ENCODE peak calls at places on chromosomes 16 and 17, in six cellular contexts. P is gastrocnemius medialis, T is astrocyte of the spinal cord, Z is NCI-H748 treated with DMSO at 0.1 percent for 48 hours, V is aorta, N is EL. S is an unnamed sample.
A peak's percentile ranks its signal among the peaks of the same experiment; 100 is the strongest.

GRCh38 chr16:35102780-35103403 is 1643.5 kb downstream of the TP53TG3F start:
- DNase-seq in V (no peak), P (no peak), N (no peak), T (no peak), Z (peak; percentile 28), S (no peak)

GRCh38 chr17:35931794-35932419 is 1.3 kb upstream of the RDM1 start:
- DNase-seq in V (no peak), Z (no peak), T (peak; percentile 34), N (peak; percentile 20), P (no peak), S (peak; percentile 5)

GRCh38 chr17:19378416-19379293 is at the start of gene MAPK7:
- DNase-seq in V (peak; percentile 78), Z (no peak), N (no peak), P (no peak), T (no peak), S (peak; percentile 17)

GRCh38 chr17:57637668-57638010 is 107.5 kb downstream of the CCDC182 start:
- DNase-seq in P (no peak), Z (no peak), T (no peak), V (no peak), N (no peak), S (no peak)

GRCh38 chr16:66364117-66364958 is 2.2 kb upstream of the CDH5 start:
- DNase-seq in T (no peak), V (no peak), P (peak; percentile 22), Z (no peak), N (no peak), S (peak; percentile 85)

GRCh38 chr17:63961355-63962207 is 11.1 kb downstream of the SCN4A start:
- DNase-seq in Z (no peak), N (peak; percentile 66), V (peak; percentile 90), P (peak; percentile 84), T (peak; percentile 59), S (peak; percentile 30)

GRCh38 chr16:58138852-58139251 is 9.7 kb upstream of the CFAP20 start:
- DNase-seq in P (no peak), T (no peak), V (no peak), Z (no peak), N (no peak), S (no peak)

GRCh38 chr17:41455236-41455635 is 11.9 kb downstream of the KRT32 start:
- DNase-seq in V (no peak), P (no peak), Z (no peak), N (peak; percentile 27), T (no peak), S (no peak)

GRCh38 chr16:87939562-87940423 is 3.5 kb upstream of the CA5A start:
- DNase-seq in V (no peak), P (no peak), Z (no peak), T (no peak), N (no peak), S (no peak)

GRCh38 chr17:3827124-3827773 is 18.8 kb downstream of the NCBP3 start:
- DNase-seq in N (peak; percentile 71), P (no peak), V (no peak), T (peak; percentile 77), Z (peak; percentile 17), S (peak; percentile 74)

GRCh38 chr17:83196088-83196765 is 116.8 kb downstream of the METRNL start:
- DNase-seq in Z (no peak), N (peak; percentile 57), T (peak; percentile 87), V (peak; percentile 75), P (peak; percentile 5), S (no peak)

GRCh38 chr17:73045722-73046121 is 46.8 kb downstream of the SLC39A11 start:
- DNase-seq in V (no peak), T (no peak), Z (no peak), N (no peak), P (no peak), S (no peak)

GRCh38 chr17:38739305-38739704 is 8.8 kb downstream of the PCGF2 start:
- DNase-seq in V (no peak), Z (no peak), P (no peak), N (no peak), T (no peak), S (no peak)

GRCh38 chr17:18315498-18316360 is 636 bp downstream of the SMCR8 start:
- DNase-seq in P (no peak), Z (no peak), N (no peak), V (peak; percentile 57), T (no peak), S (peak; percentile 44)

GRCh38 chr17:78253946-78254672 is 22.7 kb downstream of the TMEM235 start:
- DNase-seq in V (peak; percentile 96), P (peak; percentile 67), T (peak; percentile 80), Z (peak; percentile 46), N (peak; percentile 78), S (peak; percentile 64)

GRCh38 chr16:50245417-50246298 is 20.7 kb upstream of the ADCY7 start:
- DNase-seq in V (peak; percentile 86), T (peak; percentile 50), Z (no peak), P (no peak), N (peak; percentile 62), S (peak; percentile 40)

GRCh38 chr16:18983565-18984424 is at the start of gene TMC7:
- DNase-seq in P (peak; percentile 24), T (peak; percentile 89), N (peak; percentile 87), V (peak; percentile 93), Z (peak; percentile 33), S (peak; percentile 75)

GRCh38 chr17:27400991-27401390 is 55.3 kb upstream of the KSR1 start:
- DNase-seq in T (no peak), Z (no peak), N (no peak), P (no peak), V (no peak), S (no peak)

GRCh38 chr17:80929449-80929848 is 62.2 kb upstream of the CHMP6 start:
- DNase-seq in N (no peak), Z (no peak), T (no peak), V (peak; percentile 48), P (no peak), S (no peak)

GRCh38 chr17:49830605-49831004 is 17.3 kb downstream of the TAC4 start:
- DNase-seq in N (peak; percentile 43), V (no peak), P (no peak), Z (no peak), T (peak; percentile 23), S (no peak)

GRCh38 chr17:42670199-42670924 is 6.4 kb downstream of the PLEKHH3 start:
- DNase-seq in T (no peak), P (no peak), N (no peak), Z (no peak), V (no peak), S (no peak)

GRCh38 chr17:71052971-71053370 is 883.6 kb downstream of the KCNJ2 start:
- DNase-seq in P (no peak), N (no peak), Z (no peak), V (no peak), T (peak; percentile 68), S (no peak)

GRCh38 chr16:10168258-10168657 is 14.0 kb downstream of the GRIN2A start:
- DNase-seq in T (peak; percentile 80), P (no peak), N (peak; percentile 82), V (no peak), Z (no peak), S (no peak)

GRCh38 chr16:54927125-54928015 is 3.3 kb upstream of the IRX5 start:
- DNase-seq in Z (peak; percentile 25), T (peak; percentile 11), N (no peak), V (no peak), P (no peak), S (no peak)

GRCh38 chr17:79650283-79650682 is 39.4 kb upstream of the RBFOX3 start:
- DNase-seq in T (no peak), P (no peak), V (no peak), Z (no peak), N (no peak), S (no peak)

GRCh38 chr17:38881600-38882191 is 11.8 kb downstream of the LASP1 start:
- DNase-seq in T (peak; percentile 75), N (peak; percentile 48), Z (no peak), P (no peak), V (peak; percentile 86), S (no peak)

GRCh38 chr17:45073414-45074070 is 12.4 kb downstream of the NMT1 start:
- DNase-seq in T (peak; percentile 76), P (no peak), Z (no peak), V (no peak), N (peak; percentile 69), S (no peak)

GRCh38 chr17:35448214-35448898 is at the start of gene SLFN13:
- DNase-seq in V (peak; percentile 91), P (peak; percentile 9), Z (peak; percentile 71), N (peak; percentile 85), T (peak; percentile 56), S (peak; percentile 62)

GRCh38 chr17:2122641-2123302 is 67.9 kb downstream of the HIC1 start:
- DNase-seq in T (peak; percentile 86), Z (no peak), V (peak; percentile 88), N (no peak), P (peak; percentile 32), S (peak; percentile 70)

GRCh38 chr17:39194089-39194984 is 3.1 kb downstream of the CACNB1 start:
- DNase-seq in Z (no peak), V (peak; percentile 95), T (peak; percentile 58), P (peak; percentile 88), N (peak; percentile 69), S (no peak)

S was measured in dermis microvascular lymphatic vessel endothelial cell.